ENCODE peak calls at places on chromosome 4, in five cellular contexts. One of them, this sample, is unnamed.

GRCh38 chr4:16916719-16917337 is 18.4 kb upstream of the LDB2 start:
- DNase-seq in neuronal stem cell: no peak
- DNase-seq in H9: peak; percentile 89
- DNase-seq in mesenchymal stem cell: peak; percentile 42
- DNase-seq in H1: peak; percentile 94
- DNase-seq in this sample: peak; percentile 46

GRCh38 chr4:104906274-104906673 is 240.4 kb upstream of the TET2 start:
- DNase-seq in neuronal stem cell: no peak
- DNase-seq in H9: no peak
- DNase-seq in mesenchymal stem cell: no peak
- DNase-seq in H1: no peak
- DNase-seq in this sample: no peak

GRCh38 chr4:26692014-26692726 is 108.3 kb downstream of the TBC1D19 start:
- DNase-seq in neuronal stem cell: no peak
- DNase-seq in H9: peak; percentile 27
- DNase-seq in mesenchymal stem cell: no peak
- DNase-seq in H1: no peak
- DNase-seq in this sample: peak; percentile 36

GRCh38 chr4:153207027-153207426 is 2.8 kb downstream of the TRIM2 start:
- DNase-seq in neuronal stem cell: no peak
- DNase-seq in H9: peak; percentile 50
- DNase-seq in mesenchymal stem cell: no peak
- DNase-seq in H1: peak; percentile 56
- DNase-seq in this sample: no peak

GRCh38 chr4:33149658-33150057 is 2429.5 kb downstream of the PCDH7 start:
- DNase-seq in neuronal stem cell: no peak
- DNase-seq in H9: no peak
- DNase-seq in mesenchymal stem cell: no peak
- DNase-seq in H1: no peak
- DNase-seq in this sample: no peak

GRCh38 chr4:175421506-175421905 is 390.6 kb downstream of the GPM6A start:
- DNase-seq in neuronal stem cell: no peak
- DNase-seq in H9: no peak
- DNase-seq in mesenchymal stem cell: peak; percentile 71
- DNase-seq in H1: no peak
- DNase-seq in this sample: no peak

GRCh38 chr4:165877291-165877690 is 4.3 kb downstream of the TLL1 start:
- DNase-seq in neuronal stem cell: no peak
- DNase-seq in H9: no peak
- DNase-seq in mesenchymal stem cell: no peak
- DNase-seq in H1: no peak
- DNase-seq in this sample: no peak

GRCh38 chr4:132792305-132792704 is 356.8 kb upstream of the PCDH10 start:
- DNase-seq in neuronal stem cell: no peak
- DNase-seq in H9: no peak
- DNase-seq in mesenchymal stem cell: no peak
- DNase-seq in H1: no peak
- DNase-seq in this sample: no peak

GRCh38 chr4:33218238-33218637 is 2498.1 kb downstream of the PCDH7 start:
- DNase-seq in neuronal stem cell: no peak
- DNase-seq in H9: no peak
- DNase-seq in mesenchymal stem cell: no peak
- DNase-seq in H1: no peak
- DNase-seq in this sample: no peak

GRCh38 chr4:82780398-82781231 is 18.0 kb downstream of the SCD5 start:
- DNase-seq in neuronal stem cell: no peak
- DNase-seq in H9: peak; percentile 29
- DNase-seq in mesenchymal stem cell: peak; percentile 42
- DNase-seq in H1: no peak
- DNase-seq in this sample: no peak

GRCh38 chr4:119130365-119131065 is 5.1 kb upstream of the MYOZ2 start:
- DNase-seq in neuronal stem cell: no peak
- DNase-seq in H9: no peak
- DNase-seq in mesenchymal stem cell: peak; percentile 40
- DNase-seq in H1: no peak
- DNase-seq in this sample: no peak

GRCh38 chr4:155026715-155027114 is 181.7 kb upstream of the NPY2R start:
- DNase-seq in neuronal stem cell: no peak
- DNase-seq in H9: no peak
- DNase-seq in mesenchymal stem cell: no peak
- DNase-seq in H1: no peak
- DNase-seq in this sample: no peak

GRCh38 chr4:47536956-47537355 is 51.9 kb downstream of the ATP10D start:
- DNase-seq in neuronal stem cell: no peak
- DNase-seq in H9: no peak
- DNase-seq in mesenchymal stem cell: no peak
- DNase-seq in H1: no peak
- DNase-seq in this sample: no peak

GRCh38 chr4:158652920-158653319 is 18.8 kb downstream of the C4orf46 start:
- DNase-seq in neuronal stem cell: no peak
- DNase-seq in H9: no peak
- DNase-seq in mesenchymal stem cell: peak; percentile 3
- DNase-seq in H1: no peak
- DNase-seq in this sample: no peak

GRCh38 chr4:114385195-114385985 is 213.2 kb upstream of the UGT8 start:
- DNase-seq in neuronal stem cell: no peak
- DNase-seq in H9: no peak
- DNase-seq in mesenchymal stem cell: no peak
- DNase-seq in H1: no peak
- DNase-seq in this sample: no peak

GRCh38 chr4:15002659-15003440 is 569 bp downstream of the CPEB2 start:
- DNase-seq in neuronal stem cell: peak; percentile 71
- DNase-seq in H9: peak; percentile 63
- DNase-seq in mesenchymal stem cell: peak; percentile 85
- DNase-seq in H1: peak; percentile 73
- DNase-seq in this sample: peak; percentile 86

DNA sequence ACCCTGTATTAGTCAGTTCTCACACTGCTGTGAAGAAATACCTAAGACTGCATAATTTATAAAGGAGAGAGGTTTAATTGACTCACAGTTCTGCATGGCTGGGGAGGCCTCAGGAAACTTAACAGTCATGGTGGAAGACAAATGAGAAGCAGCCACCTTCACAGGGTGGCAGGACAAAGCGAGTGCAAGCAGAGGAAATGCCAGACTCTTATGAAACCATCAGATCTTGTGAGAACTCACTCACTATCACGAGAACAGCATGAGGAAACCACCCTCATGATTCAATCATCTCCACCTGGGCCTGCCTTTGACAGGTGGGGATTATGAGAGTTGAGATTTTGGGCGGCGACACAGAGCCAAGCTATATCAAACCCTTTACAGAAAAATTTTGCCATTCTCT is 722.4 kb downstream of the RAB28 start:
- DNase-seq in neuronal stem cell: no peak
- DNase-seq in H9: no peak
- DNase-seq in mesenchymal stem cell: peak; percentile 7
- DNase-seq in H1: no peak
- DNase-seq in this sample: no peak
- H2BK12ac ChIP-seq in neuronal stem cell: no peak overlapping the region
- H2BK12ac ChIP-seq in H9: no peak overlapping the region
- H2BK12ac ChIP-seq in mesenchymal stem cell: no peak overlapping the region
- H2BK12ac ChIP-seq in H1: no peak overlapping the region
- H2BK12ac ChIP-seq in this sample: no peak overlapping the region

GRCh38 chr4:54632537-54632936 is 25.2 kb upstream of the KIT start:
- DNase-seq in neuronal stem cell: no peak
- DNase-seq in H9: no peak
- DNase-seq in mesenchymal stem cell: no peak
- DNase-seq in H1: no peak
- DNase-seq in this sample: no peak

GRCh38 chr4:54637325-54637724 is 20.4 kb upstream of the KIT start:
- DNase-seq in neuronal stem cell: no peak
- DNase-seq in H9: no peak
- DNase-seq in mesenchymal stem cell: no peak
- DNase-seq in H1: no peak
- DNase-seq in this sample: no peak

DNA sequence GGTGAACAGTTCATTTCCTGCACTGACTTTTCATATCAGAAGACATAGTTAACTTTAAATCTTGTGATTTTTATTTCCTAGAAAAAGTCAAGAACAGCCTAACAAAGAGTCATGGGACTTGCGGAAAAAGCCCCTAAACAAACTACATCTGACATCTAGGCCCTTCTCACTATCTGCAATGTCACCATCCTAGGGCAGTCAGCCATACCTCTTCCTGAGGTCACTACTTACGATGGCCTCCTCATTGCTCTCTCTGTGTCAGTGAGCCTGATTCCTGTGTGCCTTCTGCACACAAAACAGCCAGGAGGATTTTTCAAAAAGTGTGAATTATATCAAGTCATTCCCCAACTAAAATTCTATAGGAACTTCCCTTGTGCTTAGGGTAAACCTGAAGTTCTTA is 22.4 kb upstream of the KIT start:
- DNase-seq in neuronal stem cell: no peak
- DNase-seq in H9: no peak
- DNase-seq in mesenchymal stem cell: no peak
- DNase-seq in H1: no peak
- DNase-seq in this sample: no peak
- H2BK12ac ChIP-seq in neuronal stem cell: no peak overlapping the region
- H2BK12ac ChIP-seq in H9: no peak overlapping the region
- H2BK12ac ChIP-seq in mesenchymal stem cell: no peak overlapping the region
- H2BK12ac ChIP-seq in H1: no peak overlapping the region
- H2BK12ac ChIP-seq in this sample: no peak overlapping the region

GRCh38 chr4:124785645-124786044 is 73.1 kb upstream of the ANKRD50 start:
- DNase-seq in neuronal stem cell: no peak
- DNase-seq in H9: no peak
- DNase-seq in mesenchymal stem cell: no peak
- DNase-seq in H1: no peak
- DNase-seq in this sample: no peak
- H2BK12ac ChIP-seq in neuronal stem cell: no peak overlapping the region
- H2BK12ac ChIP-seq in H9: no peak overlapping the region
- H2BK12ac ChIP-seq in mesenchymal stem cell: no peak overlapping the region
- H2BK12ac ChIP-seq in H1: no peak overlapping the region
- H2BK12ac ChIP-seq in this sample: no peak overlapping the region

GRCh38 chr4:116233971-116234370 is 851.4 kb downstream of the TRAM1L1 start:
- DNase-seq in neuronal stem cell: no peak
- DNase-seq in H9: no peak
- DNase-seq in mesenchymal stem cell: no peak
- DNase-seq in H1: no peak
- DNase-seq in this sample: peak; percentile 50

DNA sequence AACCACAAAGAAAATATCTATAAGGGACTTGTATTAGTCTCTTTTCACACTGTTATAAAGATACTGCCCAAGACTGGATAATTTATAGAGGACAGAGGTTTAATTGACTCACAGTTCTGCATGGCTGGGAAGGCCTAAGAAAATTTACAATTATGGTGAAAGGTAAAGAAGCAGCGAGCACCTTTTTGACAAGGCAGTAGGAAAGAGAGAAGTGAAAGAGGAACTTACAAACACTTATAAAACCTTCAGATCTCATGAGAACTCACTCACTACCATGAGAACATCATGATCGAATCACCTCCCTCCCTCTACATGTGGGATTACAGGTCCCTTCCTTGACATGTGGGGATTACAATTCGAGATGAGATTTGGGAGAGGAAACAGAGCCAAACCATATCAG is 856.0 kb downstream of the TRAM1L1 start:
- DNase-seq in neuronal stem cell: no peak
- DNase-seq in H9: no peak
- DNase-seq in mesenchymal stem cell: no peak
- DNase-seq in H1: no peak
- DNase-seq in this sample: no peak
- H2BK12ac ChIP-seq in neuronal stem cell: no peak overlapping the region
- H2BK12ac ChIP-seq in H9: no peak overlapping the region
- H2BK12ac ChIP-seq in mesenchymal stem cell: no peak overlapping the region
- H2BK12ac ChIP-seq in H1: no peak overlapping the region
- H2BK12ac ChIP-seq in this sample: no peak overlapping the region

GRCh38 chr4:138519436-138519835 is 277.3 kb upstream of the SLC7A11 start:
- DNase-seq in neuronal stem cell: no peak
- DNase-seq in H9: no peak
- DNase-seq in mesenchymal stem cell: no peak
- DNase-seq in H1: no peak
- DNase-seq in this sample: no peak
- H2BK12ac ChIP-seq in neuronal stem cell: no peak overlapping the region
- H2BK12ac ChIP-seq in H9: no peak overlapping the region
- H2BK12ac ChIP-seq in mesenchymal stem cell: no peak overlapping the region
- H2BK12ac ChIP-seq in H1: no peak overlapping the region
- H2BK12ac ChIP-seq in this sample: no peak overlapping the region

GRCh38 chr4:124810814-124811213 is 98.3 kb upstream of the ANKRD50 start:
- DNase-seq in neuronal stem cell: no peak
- DNase-seq in H9: no peak
- DNase-seq in mesenchymal stem cell: peak; percentile 54
- DNase-seq in H1: no peak
- DNase-seq in this sample: no peak
- H2BK12ac ChIP-seq in neuronal stem cell: no peak overlapping the region
- H2BK12ac ChIP-seq in H9: no peak overlapping the region
- H2BK12ac ChIP-seq in mesenchymal stem cell: no peak overlapping the region
- H2BK12ac ChIP-seq in H1: no peak overlapping the region
- H2BK12ac ChIP-seq in this sample: no peak overlapping the region